ENCODE peak calls at places on chromosome 22, in five cellular contexts. M is IMR-90, X is neuronal stem cell, F is H1, W is mesenchymal stem cell. Q is an unnamed sample.
A peak's percentile ranks its signal among the peaks of the same experiment; 100 is the strongest.

GRCh38 chr22:45817705-45818104 is 146.1 kb downstream of the ATXN10 start:
- DNase-seq in M (no peak), X (no peak), F (no peak), W (no peak), Q (no peak)

GRCh38 chr22:42745118-42745517 is 24.4 kb upstream of the A4GALT start:
- DNase-seq in M (peak; percentile 75), X (no peak), F (no peak), W (peak; percentile 93), Q (no peak)

GRCh38 chr22:20088263-20088648 is 8.2 kb downstream of the DGCR8 start:
- DNase-seq in M (no peak), X (no peak), F (no peak), W (no peak), Q (no peak)

GRCh38 chr22:21734540-21735197 is 925 bp downstream of the YPEL1 start:
- DNase-seq in M (no peak), X (no peak), F (no peak), W (no peak), Q (no peak)

GRCh38 chr22:20210473-20211059 is 57.6 kb downstream of the RTN4R start:
- DNase-seq in M (no peak), X (no peak), F (no peak), W (no peak), Q (no peak)

GRCh38 chr22:45131749-45132148 is 32.0 kb upstream of the NUP50 start:
- DNase-seq in M (no peak), X (no peak), F (no peak), W (no peak), Q (no peak)

GRCh38 chr22:42868751-42869251 is 11.7 kb upstream of the ARFGAP3 start:
- DNase-seq in M (peak; percentile 17), X (no peak), F (no peak), W (no peak), Q (no peak)

GRCh38 chr22:17198188-17199130 is 20.8 kb downstream of the ADA2 start:
- DNase-seq in M (no peak), X (peak; percentile 90), F (peak; percentile 80), W (peak; percentile 6), Q (peak; percentile 93)

GRCh38 chr22:33756508-33756949 is 163.7 kb downstream of the LARGE1 start:
- DNase-seq in M (no peak), X (no peak), F (no peak), W (no peak), Q (peak; percentile 68)

GRCh38 chr22:39115976-39116621 is 19.1 kb downstream of the APOBEC3H start:
- DNase-seq in M (no peak), X (no peak), F (no peak), W (no peak), Q (no peak)
- H2BK15ac ChIP-seq in M (no peak overlapping the region), X (no peak overlapping the region), F (no peak overlapping the region), W (no peak overlapping the region), Q (no peak overlapping the region)

DNA sequence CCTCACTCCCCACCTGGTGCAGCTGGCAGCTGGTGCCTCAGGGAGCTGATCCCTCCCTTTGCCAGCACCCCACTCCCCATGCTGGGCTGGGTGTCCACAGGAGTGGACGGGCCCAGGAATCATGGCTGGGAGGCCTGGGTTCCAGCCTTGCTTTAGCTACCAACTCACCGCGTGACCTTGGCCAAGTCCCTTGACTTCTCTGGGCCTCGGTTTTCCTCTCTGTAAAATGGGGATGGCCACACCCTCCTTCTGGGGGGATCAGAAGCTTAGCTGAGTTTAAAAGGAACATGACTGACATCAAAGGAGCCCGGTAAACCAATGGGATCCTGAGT is 116.9 kb downstream of the KIAA1671 start:
- DNase-seq in M (no peak), X (no peak), F (no peak), W (no peak), Q (no peak)
- H4K91ac ChIP-seq in M (no peak overlapping the region), X (no peak overlapping the region), F (no peak overlapping the region), W (no peak overlapping the region), Q (no peak overlapping the region)

GRCh38 chr22:37546436-37547248 is 13.6 kb upstream of the CDC42EP1 start:
- DNase-seq in M (peak; percentile 68), X (no peak), F (no peak), W (peak; percentile 99), Q (peak; percentile 85)
- H2BK15ac ChIP-seq in M (peak overlapping the region; percentile 91), X (peak overlapping the region; percentile 75), F (peak overlapping the region; percentile 81), W (peak overlapping the region; percentile 95), Q (no peak overlapping the region)

GRCh38 chr22:31244044-31244942 is 32.2 kb downstream of the LIMK2 start:
- DNase-seq in M (peak; percentile 80), X (no peak), F (peak; percentile 59), W (peak; percentile 94), Q (peak; percentile 83)
- H4K91ac ChIP-seq in M (peak overlapping the region; percentile 85), X (no peak overlapping the region), F (no peak overlapping the region), W (no peak overlapping the region), Q (no peak overlapping the region)

GRCh38 chr22:26054846-26055245 is 114.4 kb upstream of the SEZ6L start:
- DNase-seq in M (no peak), X (no peak), F (no peak), W (no peak), Q (no peak)

GRCh38 chr22:26053737-26054316 is 115.4 kb upstream of the SEZ6L start:
- DNase-seq in M (no peak), X (no peak), F (no peak), W (no peak), Q (peak; percentile 44)

GRCh38 chr22:26057731-26058130 is 111.5 kb upstream of the SEZ6L start:
- DNase-seq in M (no peak), X (no peak), F (no peak), W (no peak), Q (no peak)

DNA sequence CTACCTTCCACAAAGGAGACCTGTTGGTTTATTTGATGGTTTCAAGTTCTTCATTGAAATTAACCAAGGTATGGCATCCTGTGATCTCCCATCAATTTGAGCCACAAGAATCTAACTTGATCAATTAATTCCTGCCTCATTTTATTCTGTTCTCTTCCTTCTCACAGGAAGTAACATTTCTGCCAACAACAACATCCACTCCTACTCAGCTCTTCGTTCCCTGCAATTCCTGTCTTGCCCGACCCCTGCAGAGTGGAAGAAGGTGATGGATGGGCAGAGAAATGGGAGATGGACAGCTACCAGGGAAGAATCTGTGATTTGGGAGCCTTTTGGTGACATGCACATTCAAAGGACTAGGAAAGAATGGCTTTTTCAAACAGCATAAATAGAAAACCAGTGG is 112.8 kb upstream of the SEZ6L start:
- DNase-seq in M (no peak), X (no peak), F (no peak), W (no peak), Q (no peak)
- H2BK15ac ChIP-seq in M (no peak overlapping the region), X (no peak overlapping the region), F (no peak overlapping the region), W (no peak overlapping the region), Q (no peak overlapping the region)

GRCh38 chr22:50189849-50190181 is 4.1 kb downstream of the TRABD start:
- DNase-seq in M (no peak), X (no peak), F (no peak), W (no peak), Q (no peak)

GRCh38 chr22:50191041-50191740 is 5.5 kb downstream of the TRABD start:
- DNase-seq in M (no peak), X (no peak), F (no peak), W (no peak), Q (no peak)

GRCh38 chr22:50192056-50192824 is 6.5 kb downstream of the TRABD start:
- DNase-seq in M (peak; percentile 19), X (no peak), F (no peak), W (no peak), Q (no peak)

GRCh38 chr22:50189184-50189848 is 3.6 kb downstream of the TRABD start:
- DNase-seq in M (no peak), X (no peak), F (no peak), W (no peak), Q (no peak)

DNA sequence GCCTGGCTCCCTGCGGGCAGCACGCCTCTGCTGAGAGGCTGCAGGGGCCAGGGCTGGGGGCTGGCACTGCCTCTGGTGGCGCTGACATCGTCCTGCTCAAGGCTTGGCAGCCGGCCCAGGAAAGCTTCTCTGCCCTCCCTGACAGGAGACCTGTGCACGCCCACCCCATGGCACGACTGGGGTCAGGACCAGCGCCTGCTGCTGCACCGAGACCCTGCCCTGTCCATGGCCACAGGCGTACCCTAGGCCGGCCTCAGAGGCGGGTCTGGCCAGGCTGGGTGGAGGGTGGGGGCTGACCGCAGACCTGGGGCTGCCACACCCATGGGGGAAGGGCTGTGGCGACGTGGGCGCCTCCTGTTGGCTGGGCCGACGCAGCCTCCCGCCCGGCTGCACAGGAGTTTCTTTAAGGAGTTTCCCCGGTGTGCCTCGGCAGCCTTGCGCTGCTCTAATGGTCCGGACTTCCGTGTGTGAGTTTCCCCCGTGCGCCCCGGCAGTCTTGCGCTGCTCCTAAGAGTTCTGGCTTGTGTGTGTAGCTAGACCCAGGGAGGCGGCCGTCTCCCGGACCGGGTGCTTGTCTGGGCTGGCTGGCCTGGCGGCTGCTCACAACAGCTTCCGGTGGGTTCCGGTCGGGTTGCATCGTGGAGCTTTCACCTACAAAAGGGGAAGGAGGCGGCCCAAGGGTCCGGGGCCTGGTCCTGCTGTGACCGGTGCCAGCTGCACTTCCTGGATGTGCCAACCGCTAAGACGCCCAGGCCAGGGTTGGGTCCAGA is 4.7 kb downstream of the TRABD start:
- DNase-seq in M (no peak), X (no peak), F (peak; percentile 44), W (peak; percentile 53), Q (peak; percentile 84)
- H4K91ac ChIP-seq in M (peak overlapping the region; percentile 3), X (no peak overlapping the region), F (no peak overlapping the region), W (peak overlapping the region; percentile 95), Q (no peak overlapping the region)

DNA sequence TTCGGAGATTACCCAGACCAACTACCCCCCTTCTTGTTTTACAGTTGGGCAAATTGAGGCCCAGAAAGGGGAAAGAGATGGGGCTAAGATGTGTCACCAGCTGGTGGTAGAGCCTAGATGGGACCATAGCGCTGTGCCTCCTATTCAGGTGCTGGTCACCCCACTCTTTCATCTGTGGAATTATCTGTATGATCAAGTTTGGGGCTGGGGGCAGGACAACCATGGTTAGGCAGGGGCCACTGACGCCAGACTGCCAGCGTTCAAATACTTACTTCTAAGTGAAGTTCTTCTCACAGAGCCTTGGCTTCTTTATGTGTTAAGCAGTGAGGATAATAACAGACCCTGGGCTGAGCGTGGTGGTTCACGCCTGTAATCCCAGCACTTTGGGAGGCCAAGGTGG is 55.9 kb downstream of the IGLL1 start:
- DNase-seq in M (no peak), X (no peak), F (no peak), W (no peak), Q (no peak)
- H2BK15ac ChIP-seq in M (no peak overlapping the region), X (no peak overlapping the region), F (no peak overlapping the region), W (peak overlapping the region; percentile 15), Q (no peak overlapping the region)

GRCh38 chr22:49039625-49040024 is 788.0 kb downstream of the BRD1 start:
- DNase-seq in M (no peak), X (no peak), F (no peak), W (no peak), Q (no peak)
- H4K91ac ChIP-seq in M (no peak overlapping the region), X (no peak overlapping the region), F (no peak overlapping the region), W (no peak overlapping the region), Q (no peak overlapping the region)

GRCh38 chr22:40727607-40728325 is 48.5 kb downstream of the MCHR1 start:
- DNase-seq in M (no peak), X (no peak), F (no peak), W (peak; percentile 42), Q (no peak)
- H2BK15ac ChIP-seq in M (no peak overlapping the region), X (no peak overlapping the region), F (peak overlapping the region; percentile 12), W (no peak overlapping the region), Q (no peak overlapping the region)

GRCh38 chr22:35628732-35629131 is 11.6 kb upstream of the MB start:
- DNase-seq in M (no peak), X (no peak), F (no peak), W (no peak), Q (no peak)
- H4K91ac ChIP-seq in M (peak overlapping the region; percentile 99), X (no peak overlapping the region), F (no peak overlapping the region), W (peak overlapping the region; percentile 75), Q (no peak overlapping the region)

Q was measured in H9.